ENCODE peak calls at places on chromosome 21, in seven cellular contexts. T is mesendoderm, M is mesenchymal stem cell, N is neuronal stem cell, E is IMR-90, B is H9, J is trophoblast cell. I is an unnamed sample.

GRCh38 chr21:37870229-37870628 is 46.0 kb downstream of the KCNJ6 start:
- DNase-seq in T (no peak), E (no peak), N (no peak), B (no peak), J (no peak), M (no peak), I (no peak)

GRCh38 chr21:39471598-39471997 is 19.8 kb downstream of the SH3BGR start:
- DNase-seq in J (no peak), B (no peak), N (no peak), T (no peak), E (no peak), M (no peak), I (no peak)

GRCh38 chr21:31045841-31046240 is 7.6 kb upstream of the KRTAP19-8 start:
- DNase-seq in M (no peak), J (no peak), T (no peak), E (no peak), B (no peak), N (no peak), I (no peak)

GRCh38 chr21:42286416-42286815 is 28.8 kb downstream of the TFF3 start:
- DNase-seq in B (no peak), N (no peak), M (no peak), E (no peak), J (no peak), T (no peak), I (no peak)

GRCh38 chr21:36891692-36892091 is 74.8 kb downstream of the HLCS start:
- DNase-seq in J (no peak), M (no peak), E (no peak), B (no peak), N (no peak), T (peak; percentile 14), I (no peak)

GRCh38 chr21:17387030-17387617 is 125.7 kb upstream of the CXADR start:
- DNase-seq in J (peak; percentile 17), B (no peak), M (peak; percentile 58), E (peak; percentile 59), T (peak; percentile 69), N (peak; percentile 61), I (no peak)

GRCh38 chr21:41877901-41878830 is 978 bp downstream of the PRDM15 start:
- DNase-seq in N (peak; percentile 15), T (peak; percentile 33), E (peak; percentile 75), M (peak; percentile 30), J (no peak), B (no peak), I (no peak)

GRCh38 chr21:41361053-41361785 is 608 bp upstream of the MX2 start:
- DNase-seq in T (no peak), J (peak; percentile 27), M (no peak), B (no peak), N (no peak), E (no peak), I (no peak)

GRCh38 chr21:46368533-46369285 is 44.8 kb downstream of the PCNT start:
- DNase-seq in M (no peak), N (no peak), E (no peak), J (no peak), B (no peak), T (no peak), I (no peak)

GRCh38 chr21:41164981-41165650 is 2.8 kb upstream of the BACE2 start:
- DNase-seq in N (no peak), T (no peak), B (no peak), J (no peak), M (no peak), E (peak; percentile 58), I (no peak)

GRCh38 chr21:42818328-42818749 is 61.0 kb downstream of the WDR4 start:
- DNase-seq in E (peak; percentile 39), T (peak; percentile 56), J (peak; percentile 61), N (no peak), M (peak; percentile 55), B (peak; percentile 63), I (no peak)

GRCh38 chr21:36747815-36748381 is 49.0 kb downstream of the SIM2 start:
- DNase-seq in J (peak; percentile 22), N (peak; percentile 66), T (peak; percentile 71), M (peak; percentile 48), B (peak; percentile 79), E (peak; percentile 34), I (peak; percentile 93)

GRCh38 chr21:38869946-38870345 is 64.2 kb downstream of the ETS2 start:
- DNase-seq in E (peak; percentile 71), M (peak; percentile 38), T (peak; percentile 5), B (no peak), N (no peak), J (no peak), I (no peak)

GRCh38 chr21:42309753-42310213 is 5.4 kb downstream of the TFF3 start:
- DNase-seq in B (peak; percentile 80), T (peak; percentile 78), N (peak; percentile 80), E (peak; percentile 5), M (peak; percentile 12), J (no peak), I (peak; percentile 96)

GRCh38 chr21:42572906-42573495 is 59.3 kb downstream of the SLC37A1 start:
- DNase-seq in E (no peak), M (no peak), T (no peak), B (no peak), J (no peak), N (no peak), I (no peak)

GRCh38 chr21:42536601-42537000 is 22.9 kb downstream of the SLC37A1 start:
- DNase-seq in B (no peak), T (no peak), M (no peak), N (no peak), E (no peak), J (no peak), I (no peak)

GRCh38 chr21:40054403-40054802 is 187.2 kb downstream of the PCP4 start:
- DNase-seq in T (no peak), B (no peak), E (no peak), M (no peak), N (no peak), J (no peak), I (no peak)

GRCh38 chr21:17607684-17608083 is 5.0 kb downstream of the BTG3 start:
- DNase-seq in B (no peak), E (no peak), M (no peak), N (no peak), J (no peak), T (no peak), I (no peak)

GRCh38 chr21:32143222-32143939 is 135.5 kb downstream of the MIS18A start:
- DNase-seq in B (peak; percentile 43), M (no peak), N (peak; percentile 17), E (peak; percentile 3), J (no peak), T (no peak), I (no peak)
- H3K27ac ChIP-seq in B (no peak overlapping the region), M (no peak overlapping the region), N (no peak overlapping the region), E (no peak overlapping the region), J (no peak overlapping the region), T (no peak overlapping the region), I (no peak overlapping the region)

GRCh38 chr21:45278156-45278911 is 9.4 kb downstream of the POFUT2 start:
- DNase-seq in J (no peak), T (no peak), E (no peak), M (no peak), B (peak; percentile 17), N (no peak), I (no peak)

GRCh38 chr21:45279446-45280177 is 8.1 kb downstream of the POFUT2 start:
- DNase-seq in T (no peak), J (no peak), E (no peak), B (peak; percentile 17), N (no peak), M (no peak), I (no peak)

GRCh38 chr21:45280178-45280821 is 7.4 kb downstream of the POFUT2 start:
- DNase-seq in E (no peak), B (peak; percentile 12), N (no peak), T (no peak), M (no peak), J (no peak), I (no peak)

GRCh38 chr21:45276620-45277019 is 11.1 kb downstream of the POFUT2 start:
- DNase-seq in E (no peak), T (no peak), M (no peak), B (peak; percentile 15), J (no peak), N (no peak), I (no peak)

GRCh38 chr21:45277101-45278045 is 10.3 kb downstream of the POFUT2 start:
- DNase-seq in J (no peak), E (no peak), T (no peak), N (no peak), M (no peak), B (peak; percentile 23), I (no peak)
- H3K79me1 ChIP-seq in J (no peaks in the 10 kb centered on the region), E (peaks cover 14% of the 10 kb centered on the region), T (no peaks in the 10 kb centered on the region), N (no peaks in the 10 kb centered on the region), M (peaks cover 45% of the 10 kb centered on the region), B (no peaks in the 10 kb centered on the region), I (peaks cover 6% of the 10 kb centered on the region)

GRCh38 chr21:35410123-35410522 is 361.0 kb upstream of the RUNX1 start:
- DNase-seq in E (no peak), J (no peak), N (no peak), B (no peak), M (no peak), T (no peak), I (no peak)

GRCh38 chr21:35410656-35411055 is 361.6 kb upstream of the RUNX1 start:
- DNase-seq in T (no peak), E (no peak), B (no peak), M (no peak), N (no peak), J (no peak), I (no peak)

GRCh38 chr21:35412231-35412630 is 363.1 kb upstream of the RUNX1 start:
- DNase-seq in B (no peak), J (no peak), E (no peak), N (no peak), T (no peak), M (no peak), I (no peak)

GRCh38 chr21:35408401-35408800 is 359.3 kb upstream of the RUNX1 start:
- DNase-seq in T (no peak), J (no peak), E (peak; percentile 58), M (no peak), N (no peak), B (no peak), I (no peak)

GRCh38 chr21:35411434-35411833 is 362.3 kb upstream of the RUNX1 start:
- DNase-seq in T (no peak), B (no peak), J (no peak), E (no peak), M (no peak), N (no peak), I (no peak)
- H3K27ac ChIP-seq in T (no peak overlapping the region), B (no peak overlapping the region), J (no peak overlapping the region), E (no peak overlapping the region), M (no peak overlapping the region), N (no peak overlapping the region), I (no peak overlapping the region)

DNA sequence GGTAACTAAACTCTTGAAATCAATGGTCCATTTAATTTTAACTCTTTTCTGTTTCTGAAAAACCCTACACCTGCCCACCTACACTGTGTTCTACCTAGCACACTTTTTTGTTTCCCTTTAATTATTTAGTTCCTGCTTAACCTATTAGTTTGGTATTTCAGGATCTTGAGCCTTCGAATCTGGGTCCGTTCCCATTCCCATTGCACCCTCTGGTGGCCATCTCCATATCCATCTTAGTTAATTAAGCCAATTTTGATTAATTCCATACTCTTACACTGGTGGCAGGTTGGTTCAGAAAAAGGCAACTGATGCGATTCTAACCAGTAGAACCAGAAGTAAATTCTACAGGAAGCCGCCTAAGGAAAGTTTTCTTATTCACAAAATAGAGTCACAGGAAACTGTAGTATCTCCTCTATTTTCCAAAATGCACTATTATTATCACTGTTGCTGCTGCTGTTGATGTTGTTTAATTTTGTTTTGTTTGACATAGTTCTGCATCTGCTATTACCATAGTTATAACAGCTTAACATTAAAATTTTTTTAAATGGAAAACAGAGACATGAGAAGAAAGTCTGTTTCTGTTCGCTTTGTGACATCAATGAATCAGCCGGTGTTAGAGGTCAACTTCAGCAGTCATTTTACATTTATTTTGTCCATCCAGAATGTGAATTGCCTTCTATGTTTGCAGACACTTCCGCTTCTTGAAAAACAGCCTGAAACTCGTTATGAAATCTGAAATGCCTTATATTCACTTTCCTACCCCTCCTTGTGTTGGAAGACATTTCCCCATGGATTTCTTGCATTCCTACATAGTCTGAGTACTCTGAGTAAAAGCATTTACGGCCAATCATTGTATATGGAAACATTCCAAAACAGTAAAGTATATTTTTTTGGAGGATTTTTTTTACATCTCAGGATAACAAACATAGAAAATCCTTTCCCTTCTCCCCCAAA is 115.5 kb upstream of the NCAM2 start:
- DNase-seq in T (peak; percentile 64), N (peak; percentile 44), E (peak; percentile 0), J (peak; percentile 1), M (peak; percentile 31), B (peak; percentile 39), I (peak; percentile 27)
- H3K79me1 ChIP-seq in T (no peaks in the 10 kb centered on the region), N (no peaks in the 10 kb centered on the region), E (no peaks in the 10 kb centered on the region), J (no peaks in the 10 kb centered on the region), M (no peaks in the 10 kb centered on the region), B (no peaks in the 10 kb centered on the region), I (no peaks in the 10 kb centered on the region)

I was measured in H1.